ENCODE peak calls at places on chromosomes 13 and 19, in nine cellular contexts. T, E, Q, A, O, L, M, S and D are unnamed samples.

GRCh38 chr19:46604781-46605355 is 3.7 kb downstream of the CALM3 start:
- DNase-seq in T (no peak), E (no peak), Q (no peak), A (no peak), O (no peak), L (no peak), M (no peak), S (no peak), D (no peak)

GRCh38 chr13:50459046-50459445 is 384.4 kb downstream of the DLEU7 start:
- DNase-seq in T (no peak), E (no peak), Q (no peak), A (no peak), O (no peak), L (no peak), M (no peak), S (no peak), D (no peak)

GRCh38 chr13:36998624-36999041 is 507 bp downstream of the ALG5 start:
- DNase-seq in T (no peak), E (no peak), Q (peak), A (peak), O (peak), L (peak), M (peak), S (peak), D (no peak)

GRCh38 chr19:30391554-30392551 is 19.7 kb downstream of the ZNF536 start:
- DNase-seq in T (no peak), E (peak), Q (peak), A (no peak), O (no peak), L (no peak), M (peak), S (no peak), D (no peak)

GRCh38 chr13:90447735-90448103 is 899.8 kb upstream of the MIR17HG start:
- DNase-seq in T (no peak), E (peak), Q (peak), A (no peak), O (no peak), L (no peak), M (peak), S (no peak), D (peak)

GRCh38 chr13:48431987-48432615 is 19.2 kb upstream of the LPAR6 start:
- DNase-seq in T (no peak), E (peak), Q (peak), A (no peak), O (no peak), L (no peak), M (peak), S (no peak), D (no peak)

GRCh38 chr13:100566543-100566942 is 22.0 kb downstream of the GGACT start:
- DNase-seq in T (no peak), E (no peak), Q (peak), A (no peak), O (no peak), L (no peak), M (peak), S (no peak), D (no peak)

GRCh38 chr19:56477429-56478338 is 539 bp upstream of the ZNF667 start:
- DNase-seq in T (peak), E (peak), Q (peak), A (peak), O (peak), L (peak), M (peak), S (peak), D (peak)

GRCh38 chr13:108283110-108283509 is 13.6 kb downstream of the TNFSF13B start:
- DNase-seq in T (no peak), E (no peak), Q (peak), A (no peak), O (no peak), L (no peak), M (peak), S (no peak), D (no peak)

GRCh38 chr13:99702687-99703319 is 201.5 kb downstream of the TM9SF2 start:
- DNase-seq in T (no peak), E (no peak), Q (no peak), A (no peak), O (no peak), L (no peak), M (no peak), S (no peak), D (no peak)

GRCh38 chr13:101916108-101916757 is 463.8 kb downstream of the ITGBL1 start:
- DNase-seq in T (no peak), E (no peak), Q (no peak), A (no peak), O (no peak), L (peak), M (peak), S (no peak), D (no peak)
- TF ChIP-seq CTCF in T (no peak), E (peak), Q (peak), A (no peak), O (no peak), L (peak), M (peak), S (no peak), D (peak)

DNA sequence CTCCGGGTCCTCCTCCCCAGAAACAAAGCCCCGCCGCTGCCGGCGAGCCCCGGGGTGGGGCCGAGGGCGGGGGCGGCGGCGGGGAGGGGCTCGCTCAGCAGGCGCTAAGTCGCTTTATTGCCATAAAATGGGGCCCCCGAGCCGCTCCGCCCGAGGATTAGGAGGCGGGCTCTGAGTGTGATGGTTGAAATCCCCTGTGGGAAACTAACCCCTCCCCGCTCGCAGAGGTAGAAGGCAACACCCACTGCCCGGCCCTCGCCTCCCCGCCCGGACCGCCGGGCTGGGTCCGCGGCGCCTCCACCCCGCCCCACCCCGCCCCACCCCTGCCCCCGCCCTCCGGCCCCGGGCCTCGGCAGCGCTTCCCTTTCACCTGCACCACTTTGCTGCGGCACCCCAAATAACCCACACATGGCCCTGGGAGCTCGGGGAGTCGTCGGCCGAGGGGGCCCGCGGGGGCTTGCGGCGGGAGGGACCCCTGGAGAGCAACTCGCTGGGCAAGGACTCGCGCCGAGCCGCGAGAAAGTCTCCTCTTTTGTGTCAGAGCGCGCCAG is at the start of gene KLF12:
- DNase-seq in T (no peak), E (peak), Q (peak), A (peak), O (peak), L (peak), M (peak), S (peak), D (peak)
- H3K4me3 ChIP-seq in T (peak), E (peak), Q (peak), A (peak), O (peak), L (peak), M (peak), S (peak), D (peak)

GRCh38 chr19:39212377-39212742 is 8.3 kb upstream of the SYCN start:
- DNase-seq in T (no peak), E (no peak), Q (no peak), A (no peak), O (peak), L (no peak), M (no peak), S (peak), D (no peak)
- TF ChIP-seq CTCF in T (no peak), E (peak), Q (peak), A (no peak), O (no peak), L (no peak), M (peak), S (no peak), D (peak)

GRCh38 chr13:38826182-38826813 is 139.4 kb downstream of the FREM2 start:
- DNase-seq in T (no peak), E (no peak), Q (no peak), A (no peak), O (no peak), L (no peak), M (no peak), S (no peak), D (no peak)

GRCh38 chr13:38830442-38831045 is 143.7 kb downstream of the FREM2 start:
- DNase-seq in T (no peak), E (no peak), Q (no peak), A (no peak), O (no peak), L (no peak), M (no peak), S (no peak), D (no peak)
- H3K4me3 ChIP-seq in T (no peak), E (no peak), Q (no peak), A (no peak), O (no peak), L (no peak), M (no peak), S (no peak), D (no peak)

GRCh38 chr13:110922506-110922905 is 7.6 kb upstream of the ANKRD10 start:
- DNase-seq in T (no peak), E (no peak), Q (no peak), A (no peak), O (no peak), L (no peak), M (no peak), S (no peak), D (no peak)
- TF ChIP-seq CTCF in T (no peak), E (no peak), Q (no peak), A (no peak), O (no peak), L (no peak), M (no peak), S (no peak), D (no peak)

GRCh38 chr19:18701250-18701608 is 17.7 kb downstream of the CRTC1 start:
- DNase-seq in T (no peak), E (no peak), Q (no peak), A (no peak), O (no peak), L (no peak), M (no peak), S (no peak), D (no peak)
- H3K4me3 ChIP-seq in T (no peak), E (no peak), Q (peak), A (peak), O (peak), L (peak), M (peak), S (peak), D (peak)

GRCh38 chr13:65615506-65615905 is 1614.6 kb downstream of the PCDH9 start:
- DNase-seq in T (no peak), E (no peak), Q (no peak), A (no peak), O (no peak), L (no peak), M (no peak), S (no peak), D (no peak)

DNA sequence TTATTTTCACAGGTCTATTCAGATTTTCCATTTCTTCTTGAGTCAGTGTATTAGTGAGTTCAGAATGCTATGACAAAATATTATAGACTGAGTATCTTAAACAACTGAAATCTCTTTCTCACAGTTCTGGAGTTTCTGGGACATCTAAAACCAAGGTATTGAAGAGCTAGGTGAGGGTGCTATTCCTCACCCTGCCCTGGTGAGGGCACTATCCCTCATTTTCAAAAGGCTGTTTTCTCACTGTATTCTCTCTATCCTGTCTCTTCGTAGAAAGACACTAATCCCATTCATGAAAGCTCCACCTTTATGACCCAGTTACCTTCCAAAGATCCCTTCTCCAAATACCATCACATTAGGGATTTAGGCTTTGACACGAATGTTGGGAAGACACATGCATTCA is 1617.1 kb downstream of the PCDH9 start:
- DNase-seq in T (no peak), E (no peak), Q (no peak), A (no peak), O (no peak), L (no peak), M (no peak), S (no peak), D (no peak)
- TF ChIP-seq CTCF in T (no peak), E (no peak), Q (no peak), A (no peak), O (no peak), L (no peak), M (peak), S (no peak), D (peak)

DNA sequence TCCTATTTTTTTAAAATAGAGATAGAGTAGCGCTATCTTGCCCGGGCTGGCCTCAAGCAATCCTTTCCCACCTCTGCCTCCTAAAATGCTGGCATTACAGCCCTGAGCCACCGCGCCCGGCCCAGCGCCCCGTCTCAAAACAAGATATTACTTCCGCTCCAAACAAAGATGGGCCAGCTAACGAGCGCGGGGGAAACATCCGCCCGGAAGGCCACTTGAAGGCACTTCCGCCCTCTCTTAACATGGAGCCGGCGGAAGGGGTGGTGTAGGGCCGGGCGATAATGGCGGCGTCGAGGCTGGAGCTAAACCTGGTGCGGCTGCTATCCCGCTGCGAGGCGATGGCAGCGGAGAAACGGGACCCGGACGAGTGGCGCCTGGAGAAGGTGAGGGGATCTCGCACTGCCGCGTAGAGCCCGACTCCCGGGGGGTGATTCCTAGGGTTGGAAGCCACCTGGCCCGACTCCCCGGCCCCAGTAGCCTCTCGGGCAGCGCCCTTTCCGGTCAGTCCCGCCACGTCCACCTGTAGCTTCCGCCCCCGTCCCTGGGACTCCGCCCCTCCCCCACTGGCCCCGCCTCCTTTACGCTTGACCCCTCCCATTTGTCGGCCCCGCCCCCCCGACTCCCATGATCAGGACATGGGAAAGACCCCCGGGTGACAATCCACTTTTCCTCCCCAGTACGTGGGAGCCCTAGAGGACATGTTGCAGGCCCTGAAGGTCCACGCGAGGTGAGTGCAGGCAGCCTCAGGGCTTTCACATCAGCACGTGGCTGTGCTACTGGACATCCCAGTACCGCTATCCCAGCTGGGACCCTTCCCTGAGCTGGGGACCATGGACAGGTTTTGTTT is at the start of gene USE1:
- DNase-seq in T (peak), E (peak), Q (peak), A (peak), O (peak), L (peak), M (peak), S (peak), D (peak)
- H3K4me3 ChIP-seq in T (peak), E (peak), Q (peak), A (peak), O (peak), L (peak), M (peak), S (peak), D (peak)

DNA sequence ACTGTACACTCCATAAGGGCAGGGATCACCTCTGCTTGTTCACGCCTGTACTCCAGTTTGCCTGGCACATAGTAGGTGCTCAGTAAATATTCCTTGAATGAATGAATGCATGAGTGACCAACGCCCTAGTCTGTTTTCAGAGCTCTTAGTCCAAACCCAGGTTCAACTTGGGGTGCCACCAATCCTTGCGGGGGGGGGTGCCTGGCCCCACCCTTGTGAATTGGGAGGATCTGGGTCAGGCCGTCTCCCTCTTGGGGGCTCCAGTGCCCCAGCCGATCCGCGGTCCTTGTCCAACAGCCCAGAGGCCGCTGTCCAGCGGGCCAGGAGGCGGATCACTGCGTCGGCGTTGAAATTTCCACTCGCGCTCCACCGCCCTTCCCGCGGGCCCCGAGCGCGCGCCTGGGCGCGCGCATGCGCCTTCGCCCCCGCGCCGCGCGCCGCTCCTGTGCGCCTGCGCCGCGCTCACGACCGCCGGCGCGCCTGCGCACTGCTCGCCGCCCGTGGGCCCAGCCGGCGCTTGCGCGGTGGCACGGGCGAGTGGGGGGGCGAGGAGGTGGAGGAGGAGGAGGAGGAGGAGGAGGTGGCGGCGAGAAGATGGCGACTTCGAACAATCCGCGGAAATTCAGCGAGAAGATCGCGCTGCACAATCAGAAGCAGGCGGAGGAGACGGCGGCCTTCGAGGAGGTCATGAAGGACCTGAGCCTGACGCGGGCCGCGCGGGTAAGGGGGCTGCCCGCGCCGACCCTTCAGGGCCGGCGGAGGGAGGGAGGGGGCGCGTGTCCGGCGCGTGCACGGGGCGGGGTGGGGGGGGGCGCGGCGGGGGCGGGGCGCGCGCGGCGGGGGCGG is at the start of gene CRTC1:
- DNase-seq in T (peak), E (no peak), Q (peak), A (peak), O (peak), L (peak), M (peak), S (peak), D (no peak)
- TF ChIP-seq CTCF in T (no peak), E (no peak), Q (no peak), A (no peak), O (no peak), L (no peak), M (no peak), S (no peak), D (no peak)